ENCODE peak calls at places on chromosomes 4 and X, in seven cellular contexts. G is AG04449, S is MM.1S, V is K562, N is upper lobe of left lung, J is tibial nerve, L is astrocyte. Q is an unnamed sample.

GRCh38 chr4:26272654-26273307 is 48.0 kb upstream of the RBPJ start:
- DNase-seq in G (no peak), N (no peak), J (no peak), S (no peak), V (no peak), L (no peak), Q (no peak)

GRCh38 chrX:96684339-96685204 is at the start of gene DIAPH2:
- DNase-seq in J (peak; percentile 47), V (no peak), N (peak; percentile 94), S (peak; percentile 84), G (peak; percentile 9), L (peak; percentile 69), Q (peak; percentile 31)

GRCh38 chr4:107034091-107034698 is 1.9 kb downstream of the DKK2 start:
- DNase-seq in L (peak; percentile 25), S (no peak), J (peak; percentile 32), G (no peak), N (peak; percentile 54), V (no peak), Q (no peak)

GRCh38 chr4:145722561-145722960 is 42.6 kb downstream of the C4orf51 start:
- DNase-seq in S (no peak), G (no peak), L (no peak), N (no peak), V (no peak), J (no peak), Q (no peak)

GRCh38 chr4:147355849-147356248 is 125.0 kb upstream of the EDNRA start:
- DNase-seq in G (peak; percentile 84), S (no peak), J (no peak), L (peak; percentile 89), N (no peak), V (no peak), Q (no peak)

GRCh38 chrX:153972368-153973126 is at the start of gene TMEM187:
- DNase-seq in N (peak; percentile 97), V (peak; percentile 92), S (peak; percentile 93), J (peak; percentile 65), G (no peak), L (peak; percentile 66), Q (no peak)

GRCh38 chr4:79598801-79599200 is 190.8 kb upstream of the GK2 start:
- DNase-seq in L (no peak), G (no peak), N (no peak), S (no peak), V (no peak), J (no peak), Q (no peak)

GRCh38 chrX:118730500-118731247 is 3.3 kb downstream of the IL13RA1 start:
- DNase-seq in S (no peak), J (no peak), L (peak; percentile 64), G (peak; percentile 63), V (no peak), N (no peak), Q (peak; percentile 59)

GRCh38 chrX:119266364-119266995 is 30.4 kb downstream of the PGRMC1 start:
- DNase-seq in J (no peak), G (no peak), V (peak; percentile 27), N (no peak), L (no peak), S (peak; percentile 19), Q (no peak)

GRCh38 chrX:30955687-30956086 is 66.6 kb upstream of the TAB3 start:
- DNase-seq in G (no peak), N (no peak), S (no peak), J (no peak), V (no peak), L (no peak), Q (no peak)

GRCh38 chr4:75141162-75141561 is 208.2 kb downstream of the PARM1 start:
- DNase-seq in N (no peak), J (no peak), S (peak; percentile 37), V (no peak), L (no peak), G (no peak), Q (no peak)

GRCh38 chr4:3785292-3785565 is 19.0 kb downstream of the ADRA2C start:
- DNase-seq in N (no peak), V (no peak), J (no peak), S (no peak), L (no peak), G (no peak), Q (no peak)

GRCh38 chr4:47519239-47519883 is 34.3 kb downstream of the ATP10D start:
- DNase-seq in G (no peak), N (no peak), L (peak; percentile 57), S (no peak), J (no peak), V (no peak), Q (no peak)

GRCh38 chr4:76989391-76990061 is 40.0 kb downstream of the SEPTIN11 start:
- DNase-seq in L (no peak), J (no peak), G (no peak), V (no peak), S (no peak), N (no peak), Q (no peak)

GRCh38 chr4:13268165-13268564 is 216.0 kb downstream of the RAB28 start:
- DNase-seq in L (no peak), S (no peak), N (no peak), J (no peak), G (no peak), V (no peak), Q (no peak)

GRCh38 chr4:135274461-135274860 is 1072.9 kb upstream of the PABPC4L start:
- DNase-seq in L (no peak), S (no peak), G (no peak), V (no peak), N (no peak), J (no peak), Q (no peak)

GRCh38 chrX:49192722-49193328 is 6.7 kb upstream of the PRICKLE3 start:
- DNase-seq in G (no peak), V (no peak), L (no peak), N (no peak), J (no peak), S (peak; percentile 32), Q (no peak)

GRCh38 chr4:119785963-119786362 is 157.4 kb upstream of the PDE5A start:
- DNase-seq in V (no peak), S (peak; percentile 46), G (no peak), N (no peak), J (no peak), L (peak; percentile 10), Q (no peak)
- TF ChIP-seq CTCF in V (no peak), S (peak; percentile 63), G (peak; percentile 16), N (peak; percentile 24), J (no peak), L (peak; percentile 23), Q (peak; percentile 44)

GRCh38 chrX:7085879-7086278 is 61.6 kb upstream of the STS start:
- DNase-seq in V (no peak), L (no peak), N (no peak), G (no peak), J (no peak), S (no peak), Q (no peak)

GRCh38 chrX:7084841-7085240 is 62.7 kb upstream of the STS start:
- DNase-seq in G (no peak), V (no peak), S (no peak), L (no peak), J (no peak), N (no peak), Q (no peak)

GRCh38 chrX:7086384-7086783 is 61.1 kb upstream of the STS start:
- DNase-seq in N (no peak), V (no peak), G (no peak), S (no peak), J (no peak), L (peak; percentile 23), Q (no peak)

GRCh38 chrX:7083468-7084396 is 63.8 kb upstream of the STS start:
- DNase-seq in V (no peak), J (no peak), S (peak; percentile 93), L (peak; percentile 99), N (no peak), G (peak; percentile 67), Q (peak; percentile 84)

GRCh38 chrX:7083021-7083420 is 64.5 kb upstream of the STS start:
- DNase-seq in J (no peak), G (no peak), S (peak; percentile 63), L (no peak), N (no peak), V (no peak), Q (no peak)
- H3K4me3 ChIP-seq in J (no peak overlapping the region), G (no peak overlapping the region), S (peak overlapping the region; percentile 15), L (no peak overlapping the region), N (no peak overlapping the region), V (no peak overlapping the region), Q (no peak overlapping the region)

GRCh38 chr4:8319061-8319460 is 49.5 kb downstream of the HTRA3 start:
- DNase-seq in G (no peak), V (no peak), L (no peak), S (no peak), J (no peak), N (no peak), Q (no peak)

GRCh38 chr4:8319731-8320385 is 50.3 kb downstream of the HTRA3 start:
- DNase-seq in V (no peak), S (no peak), L (peak; percentile 18), G (no peak), J (no peak), N (no peak), Q (no peak)

GRCh38 chr4:8321220-8321619 is 51.7 kb downstream of the HTRA3 start:
- DNase-seq in S (no peak), J (no peak), V (no peak), L (no peak), G (no peak), N (no peak), Q (no peak)

GRCh38 chr4:8318509-8318908 is 49.0 kb downstream of the HTRA3 start:
- DNase-seq in N (no peak), G (no peak), V (no peak), S (no peak), L (no peak), J (no peak), Q (no peak)

GRCh38 chr4:8320386-8320750 is 50.8 kb downstream of the HTRA3 start:
- DNase-seq in N (no peak), V (peak; percentile 33), S (no peak), G (no peak), J (no peak), L (no peak), Q (no peak)
- TF ChIP-seq CTCF in N (no peak), V (peak; percentile 57), S (no peak), G (no peak), J (no peak), L (no peak), Q (peak; percentile 22)

GRCh38 chr4:139481465-139481864 is 27.5 kb downstream of the RAB33B start:
- DNase-seq in L (no peak), S (no peak), G (no peak), J (no peak), N (no peak), V (no peak), Q (no peak)
- H3K4me3 ChIP-seq in L (no peak overlapping the region), S (no peak overlapping the region), G (no peak overlapping the region), J (no peak overlapping the region), N (no peak overlapping the region), V (no peak overlapping the region), Q (no peak overlapping the region)

GRCh38 chr4:130359537-130359936 is 1263.6 kb downstream of the C4orf33 start:
- DNase-seq in N (no peak), L (peak; percentile 2), S (no peak), V (no peak), J (no peak), G (no peak), Q (no peak)
- TF ChIP-seq CTCF in N (no peak), L (peak; percentile 41), S (peak; percentile 43), V (no peak), J (no peak), G (peak; percentile 30), Q (no peak)

GRCh38 chrX:115564243-115564642 is 3.3 kb downstream of the PLS3 start:
- DNase-seq in G (no peak), V (no peak), S (no peak), N (no peak), L (peak; percentile 63), J (no peak), Q (no peak)
- H3K4me3 ChIP-seq in G (no peak overlapping the region), V (no peak overlapping the region), S (no peak overlapping the region), N (no peak overlapping the region), L (no peak overlapping the region), J (no peak overlapping the region), Q (no peak overlapping the region)

GRCh38 chr4:53620956-53621355 is 29.7 kb upstream of the LNX1 start:
- DNase-seq in G (no peak), S (no peak), L (no peak), J (no peak), V (no peak), N (no peak), Q (no peak)
- TF ChIP-seq CTCF in G (no peak), S (no peak), L (no peak), J (no peak), V (peak; percentile 27), N (no peak), Q (peak; percentile 2)